ENCODE peak calls at places on chromosomes 12 and 14, in eight cellular contexts. Y is GM12865, I is GM06990, T is neural crest cell, E is left ventricle myocardium inferior, A is heart right ventricle, L is astrocyte of the cerebellum, U is AG10803. F is an unnamed sample.

GRCh38 chr14:104357689-104358527 is 219.5 kb downstream of the KIF26A start:
- DNase-seq in Y (no peak), I (no peak), T (no peak), E (no peak), A (no peak), L (no peak), U (no peak), F (no peak)

GRCh38 chr12:58387199-58387598 is 445.8 kb downstream of the ATP23 start:
- DNase-seq in Y (no peak), I (no peak), T (no peak), E (no peak), A (no peak), L (no peak), U (peak; percentile 67), F (no peak)

GRCh38 chr14:65790185-65790815 is 377.8 kb downstream of the FUT8 start:
- DNase-seq in Y (no peak), I (no peak), T (no peak), E (no peak), A (no peak), L (no peak), U (peak; percentile 9), F (no peak)

GRCh38 chr12:68824131-68824530 is 16.2 kb downstream of the MDM2 start:
- DNase-seq in Y (no peak), I (no peak), T (no peak), E (no peak), A (no peak), L (no peak), U (no peak), F (no peak)

GRCh38 chr12:18966927-18967326 is 162.6 kb upstream of the PLEKHA5 start:
- DNase-seq in Y (no peak), I (no peak), T (no peak), E (no peak), A (no peak), L (no peak), U (no peak), F (no peak)

GRCh38 chr14:79044894-79045624 is 874.9 kb downstream of the NRXN3 start:
- DNase-seq in Y (no peak), I (no peak), T (no peak), E (no peak), A (no peak), L (peak; percentile 83), U (peak; percentile 17), F (no peak)

GRCh38 chr14:38723954-38724353 is 379.1 kb downstream of the SEC23A start:
- DNase-seq in Y (no peak), I (no peak), T (no peak), E (no peak), A (no peak), L (no peak), U (no peak), F (no peak)

GRCh38 chr12:70307868-70308267 is 58.2 kb upstream of the KCNMB4 start:
- DNase-seq in Y (no peak), I (no peak), T (no peak), E (no peak), A (no peak), L (no peak), U (no peak), F (no peak)

GRCh38 chr12:108783446-108783845 is 52.1 kb upstream of the CORO1C start:
- DNase-seq in Y (no peak), I (no peak), T (no peak), E (no peak), A (no peak), L (no peak), U (no peak), F (no peak)

GRCh38 chr12:107225626-107226025 is 132.3 kb upstream of the CRY1 start:
- DNase-seq in Y (no peak), I (no peak), T (no peak), E (no peak), A (no peak), L (peak; percentile 22), U (peak; percentile 40), F (no peak)

GRCh38 chr12:122471324-122472226 is 29.2 kb downstream of the ZCCHC8 start:
- DNase-seq in Y (peak; percentile 63), I (no peak), T (no peak), E (no peak), A (no peak), L (peak; percentile 72), U (peak; percentile 79), F (peak; percentile 54)

GRCh38 chr12:321606-322326 is 59.1 kb upstream of the SLC6A13 start:
- DNase-seq in Y (no peak), I (no peak), T (no peak), E (no peak), A (no peak), L (no peak), U (peak; percentile 15), F (no peak)
- TF ChIP-seq CTCF in Y (no peak), I (no peak), T (peak; percentile 57), E (peak; percentile 33), A (peak; percentile 8), L (peak; percentile 29), U (peak; percentile 5), F (no peak)

GRCh38 chr12:85155791-85156190 is 119.6 kb downstream of the LRRIQ1 start:
- DNase-seq in Y (no peak), I (peak; percentile 1), T (no peak), E (no peak), A (no peak), L (peak; percentile 29), U (peak; percentile 9), F (no peak)
- TF ChIP-seq CTCF in Y (no peak), I (no peak), T (peak; percentile 67), E (no peak), A (no peak), L (no peak), U (peak; percentile 5), F (peak; percentile 14)

DNA sequence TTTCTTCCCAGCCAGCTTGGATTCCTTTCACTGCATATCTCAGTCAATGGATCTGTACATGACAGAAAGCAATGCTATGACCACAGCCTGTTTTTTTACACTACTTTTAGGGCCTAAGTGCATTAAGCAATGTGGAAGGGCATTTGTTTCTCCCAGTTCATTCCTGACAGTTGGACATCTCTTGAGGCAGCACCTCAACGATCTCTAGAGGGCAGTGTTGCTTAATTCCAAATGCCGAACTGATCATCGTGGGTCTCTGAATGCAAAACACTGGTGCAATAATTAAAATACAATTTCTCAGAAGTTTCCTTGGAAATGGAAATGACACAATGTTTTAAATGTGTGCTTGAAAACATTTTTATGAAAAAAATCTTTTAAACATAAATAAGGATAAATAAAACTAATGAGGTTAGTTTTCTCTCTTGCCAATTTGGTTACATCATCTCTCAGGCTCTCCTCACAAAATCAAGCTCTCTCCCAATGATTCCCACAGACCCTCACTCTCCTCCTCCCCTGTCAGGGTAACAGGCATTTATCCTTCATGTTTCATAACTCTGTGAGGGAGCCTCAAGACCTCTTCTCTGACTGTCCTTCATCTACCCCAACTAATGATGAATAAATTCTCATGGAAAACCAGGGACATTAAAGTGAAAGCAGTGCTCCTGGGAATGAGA is 192.4 kb upstream of the SLC16A7 start:
- DNase-seq in Y (peak; percentile 59), I (no peak), T (peak; percentile 48), E (no peak), A (peak; percentile 41), L (peak; percentile 51), U (peak; percentile 85), F (peak; percentile 9)
- TF ChIP-seq CTCF in Y (peak; percentile 76), I (peak; percentile 80), T (peak; percentile 83), E (peak; percentile 85), A (peak; percentile 75), L (peak; percentile 89), U (peak; percentile 96), F (peak; percentile 77)

GRCh38 chr14:91313852-91314251 is 69.3 kb upstream of the GPR68 start:
- DNase-seq in Y (no peak), I (no peak), T (no peak), E (no peak), A (no peak), L (no peak), U (no peak), F (no peak)

GRCh38 chr14:91316761-91317160 is 72.3 kb upstream of the GPR68 start:
- DNase-seq in Y (no peak), I (no peak), T (no peak), E (no peak), A (no peak), L (no peak), U (no peak), F (no peak)

GRCh38 chr14:91317381-91318313 is 73.1 kb upstream of the GPR68 start:
- DNase-seq in Y (peak; percentile 71), I (peak; percentile 65), T (no peak), E (peak; percentile 82), A (peak; percentile 71), L (no peak), U (no peak), F (peak; percentile 38)

GRCh38 chr14:91313154-91313850 is 68.8 kb upstream of the GPR68 start:
- DNase-seq in Y (no peak), I (no peak), T (no peak), E (no peak), A (no peak), L (no peak), U (no peak), F (no peak)

GRCh38 chr14:91315844-91316267 is 71.4 kb upstream of the GPR68 start:
- DNase-seq in Y (peak; percentile 96), I (peak; percentile 95), T (no peak), E (no peak), A (no peak), L (no peak), U (no peak), F (peak; percentile 85)
- TF ChIP-seq CTCF in Y (peak; percentile 37), I (peak; percentile 54), T (no peak), E (no peak), A (no peak), L (no peak), U (no peak), F (peak; percentile 31)

F was measured in GM10248.